ENCODE peak calls at places on chromosomes 3 and 15, in four cellular contexts. X, V, U and D are unnamed samples.
A peak's percentile ranks its signal among the peaks of the same experiment; 100 is the strongest.

GRCh38 chr15:94036156-94036555 is 195.2 kb upstream of the MCTP2 start:
- DNase-seq in X (no peak), V (no peak), U (no peak), D (no peak)

GRCh38 chr3:76415384-76415783 is 624.5 kb upstream of the ROBO2 start:
- DNase-seq in X (no peak), V (no peak), U (no peak), D (no peak)

GRCh38 chr3:109852283-109852682 is 514.9 kb upstream of the DPPA4 start:
- DNase-seq in X (no peak), V (no peak), U (no peak), D (no peak)

GRCh38 chr3:30539214-30539613 is 67.2 kb upstream of the TGFBR2 start:
- DNase-seq in X (no peak), V (no peak), U (no peak), D (no peak)

GRCh38 chr3:46613313-46614005 is 1.1 kb downstream of the FAM240A start:
- DNase-seq in X (no peak), V (peak; percentile 45), U (no peak), D (no peak)

GRCh38 chr15:71940004-71940588 is 129.7 kb downstream of the NR2E3 start:
- DNase-seq in X (no peak), V (no peak), U (no peak), D (no peak)

GRCh38 chr3:37907906-37908305 is 46.2 kb downstream of the CTDSPL start:
- DNase-seq in X (no peak), V (no peak), U (no peak), D (peak; percentile 16)

GRCh38 chr3:129161860-129162271 is 1.0 kb upstream of the ISY1 start:
- DNase-seq in X (no peak), V (peak; percentile 52), U (no peak), D (no peak)

GRCh38 chr3:177439729-177440269 is 242.5 kb upstream of the TBL1XR1 start:
- DNase-seq in X (no peak), V (no peak), U (no peak), D (no peak)

GRCh38 chr3:100629728-100630127 is 20.3 kb downstream of the ADGRG7 start:
- DNase-seq in X (no peak), V (no peak), U (no peak), D (no peak)
- TF ChIP-seq POLR2A in X (no peak), V (no peak), U (no peak), D (no peak)

GRCh38 chr3:169772530-169772950 is 656 bp upstream of the MYNN start:
- DNase-seq in X (peak; percentile 83), V (no peak), U (peak; percentile 27), D (no peak)
- TF ChIP-seq POLR2AphosphoS5 in X (no peak), V (no peak), U (no peak), D (no peak)

DNA sequence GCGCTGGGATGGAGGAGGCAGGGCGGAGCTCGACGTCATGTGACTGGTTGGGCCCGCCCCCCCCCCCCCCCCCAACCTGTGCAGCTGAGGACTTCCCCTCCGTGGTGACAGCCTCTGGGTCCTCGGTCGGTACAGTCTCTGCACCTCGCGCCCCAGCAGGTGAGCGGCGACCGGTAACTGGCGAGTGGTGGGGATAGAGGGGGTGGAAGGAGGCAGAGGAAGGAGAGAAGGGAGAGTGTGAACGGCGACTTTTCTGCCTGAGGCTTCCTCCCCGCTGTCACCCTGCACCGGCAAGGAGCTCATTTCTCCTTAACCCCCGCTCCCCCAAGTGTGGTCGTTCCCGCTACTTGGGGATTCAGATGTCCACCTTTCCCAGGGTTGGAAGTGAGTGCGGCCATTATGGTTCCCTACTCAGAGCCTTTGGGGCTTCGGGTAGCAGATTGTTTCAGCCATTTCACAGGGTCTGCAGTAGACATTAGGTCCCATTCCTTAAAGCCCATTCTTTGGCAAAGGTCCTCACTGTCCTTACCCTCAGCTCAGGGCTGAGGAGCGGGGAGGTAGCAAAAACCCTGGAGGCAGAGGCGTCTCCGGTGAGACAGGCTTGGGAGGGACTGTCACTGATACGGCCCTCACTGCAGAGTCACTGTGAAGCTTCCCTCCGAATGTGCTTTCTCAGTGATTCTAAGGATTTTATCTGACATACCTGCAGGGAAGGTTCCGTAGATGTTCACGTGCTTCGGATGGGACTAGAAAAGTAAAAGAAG is at the start of gene ATP6V1A:
- DNase-seq in X (no peak), V (peak; percentile 79), U (peak; percentile 77), D (peak; percentile 43)
- TF ChIP-seq POLR2A in X (no peak), V (no peak), U (peak; percentile 65), D (peak; percentile 66)

DNA sequence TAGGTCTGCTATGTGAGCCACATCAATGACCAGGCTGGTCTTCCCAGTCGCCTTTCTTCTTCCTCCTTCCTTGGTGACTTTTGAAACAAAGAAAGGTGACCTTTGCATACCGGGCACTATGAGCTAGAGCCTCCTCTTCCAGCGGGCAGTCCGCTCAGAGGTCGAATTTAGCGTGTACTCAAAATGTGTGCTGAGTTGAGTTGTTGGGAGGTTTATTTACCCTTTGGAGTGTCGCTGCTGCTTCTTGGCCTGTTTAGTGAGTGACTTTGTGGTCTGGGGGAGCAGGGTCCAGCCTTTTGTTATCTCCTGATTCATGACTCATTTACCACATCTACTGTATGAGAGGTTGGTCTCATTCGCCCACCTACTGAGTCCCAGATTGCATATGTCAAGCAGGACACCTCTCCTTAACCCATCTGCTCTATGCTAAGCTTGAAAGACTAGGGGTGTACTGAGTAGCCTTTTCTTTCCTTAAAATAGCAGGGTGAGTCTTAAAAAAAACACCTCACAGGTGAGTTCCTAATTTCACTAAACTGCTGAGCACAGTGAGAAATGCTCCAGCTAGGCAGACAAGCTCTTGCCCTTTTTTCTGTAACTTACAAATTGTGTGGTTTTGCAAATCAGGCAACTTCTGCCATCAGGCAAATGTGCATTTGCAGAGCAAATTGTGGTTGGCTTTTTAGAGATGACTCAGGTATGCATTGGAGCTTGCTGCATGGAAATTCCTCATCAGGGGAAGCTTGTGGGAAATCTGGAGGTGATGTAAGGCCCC is 3.2 kb upstream of the SIAH2 start:
- DNase-seq in X (no peak), V (no peak), U (peak; percentile 25), D (no peak)
- TF ChIP-seq POLR2AphosphoS5 in X (no peak), V (no peak), U (no peak), D (no peak)

DNA sequence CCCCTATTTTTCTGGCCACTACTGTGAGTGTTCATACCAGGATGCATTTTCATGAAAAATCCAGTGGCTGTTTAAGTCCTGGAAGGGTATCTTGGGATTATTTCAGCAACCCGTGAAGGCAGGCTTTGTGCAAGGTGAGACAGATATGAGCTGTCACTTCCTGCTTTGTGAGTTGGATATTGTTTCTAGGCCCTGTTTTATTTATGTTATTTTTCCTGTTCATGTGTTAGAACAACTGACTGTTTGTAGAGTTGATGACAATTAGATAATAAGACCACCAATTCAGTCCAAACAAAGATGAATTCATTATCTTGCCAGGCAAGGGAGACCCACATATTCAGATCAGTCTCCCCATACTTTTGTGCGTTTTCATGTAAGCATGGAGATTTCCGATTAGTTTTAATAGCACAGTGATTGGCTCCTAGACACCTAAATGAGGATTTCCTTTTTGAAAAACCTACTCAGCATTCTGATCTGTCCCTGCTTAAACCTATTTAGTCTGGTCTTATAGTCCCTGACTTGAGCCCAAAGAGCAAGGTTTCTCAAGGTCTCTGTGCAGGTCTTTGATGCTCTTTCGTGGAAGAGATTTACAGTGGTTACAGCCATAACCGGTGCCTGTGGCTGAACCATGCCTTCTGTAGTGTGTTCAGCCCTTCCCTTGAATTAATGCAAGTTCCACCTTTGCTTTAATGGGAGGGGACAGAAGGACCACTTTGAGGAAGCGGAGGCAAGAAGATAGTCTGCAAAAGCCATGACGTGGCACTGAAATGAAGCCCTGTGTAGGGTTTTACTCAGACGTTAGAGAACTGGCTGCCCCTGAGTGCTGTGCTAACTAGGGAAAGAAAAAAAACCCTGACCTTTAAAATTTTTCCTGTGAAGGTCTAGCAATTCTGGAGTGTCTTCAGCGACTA is 42.8 kb downstream of the ZBTB38 start:
- DNase-seq in X (no peak), V (no peak), U (no peak), D (no peak)
- TF ChIP-seq POLR2A in X (no peak), V (no peak), U (no peak), D (no peak)

DNA sequence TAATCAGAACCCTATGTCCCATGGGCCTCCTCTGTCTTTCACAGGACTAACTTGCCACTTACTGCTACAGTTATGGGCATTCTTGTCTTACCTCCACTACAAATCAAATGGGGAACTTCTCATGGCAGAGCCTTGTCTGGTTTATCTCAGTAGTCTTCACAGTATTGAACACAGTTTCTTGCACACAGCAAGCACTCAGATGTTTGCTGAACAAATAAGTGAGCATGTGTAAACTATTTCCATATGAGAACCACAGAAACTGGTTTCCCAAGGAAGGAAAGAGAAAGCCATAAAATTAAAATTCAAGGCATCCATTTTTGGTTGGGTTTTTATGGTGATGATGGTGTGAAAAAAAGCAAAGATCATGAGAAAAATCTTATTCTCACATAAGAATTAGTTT is 189.2 kb downstream of the MEX3B start:
- DNase-seq in X (no peak), V (no peak), U (no peak), D (no peak)
- TF ChIP-seq POLR2AphosphoS5 in X (no peak), V (no peak), U (no peak), D (no peak)